ENCODE peak calls at places on chromosome X, in four cellular contexts. Q, J, A and D are unnamed samples.
A peak's percentile ranks its signal among the peaks of the same experiment; 100 is the strongest.

GRCh38 chrX:82451725-82452124 is 1056.4 kb upstream of the POU3F4 start:
- DNase-seq in J (no peak), Q (no peak), A (no peak), D (no peak)

GRCh38 chrX:20042221-20042620 is 51.4 kb upstream of the BCLAF3 start:
- DNase-seq in J (no peak), A (no peak), Q (no peak), D (no peak)

GRCh38 chrX:14064632-14065432 is 35.1 kb upstream of the GEMIN8 start:
- DNase-seq in J (peak; percentile 55), Q (peak; percentile 90), A (no peak), D (no peak)

GRCh38 chrX:48864210-48864609 is 28.8 kb upstream of the PCSK1N start:
- DNase-seq in Q (peak; percentile 57), J (no peak), A (no peak), D (no peak)

GRCh38 chrX:11504234-11504633 is 161.5 kb downstream of the ARHGAP6 start:
- DNase-seq in Q (peak; percentile 23), A (no peak), J (no peak), D (no peak)

GRCh38 chrX:21528076-21528475 is 130.1 kb downstream of the KLHL34 start:
- DNase-seq in Q (no peak), J (no peak), A (no peak), D (no peak)

GRCh38 chrX:6021316-6022091 is 207.2 kb downstream of the NLGN4X start:
- DNase-seq in A (no peak), J (no peak), Q (peak; percentile 4), D (peak; percentile 29)

GRCh38 chrX:110087485-110088356 is 84.8 kb downstream of the TMEM164 start:
- DNase-seq in A (no peak), Q (no peak), J (peak; percentile 71), D (no peak)

GRCh38 chrX:77398341-77398740 is 48.8 kb upstream of the FGF16 start:
- DNase-seq in J (no peak), Q (no peak), A (no peak), D (no peak)

GRCh38 chrX:103446665-103447302 is 70.4 kb downstream of the BEX3 start:
- DNase-seq in J (no peak), A (no peak), Q (no peak), D (no peak)

GRCh38 chrX:21778236-21778635 is 20.3 kb upstream of the SMPX start:
- DNase-seq in J (no peak), A (no peak), Q (no peak), D (no peak)

GRCh38 chrX:107448625-107449468 is 605 bp upstream of the FRMPD3 start:
- DNase-seq in A (no peak), J (peak; percentile 53), Q (no peak), D (peak; percentile 46)

GRCh38 chrX:17390325-17390992 is 15.5 kb downstream of the NHS start:
- DNase-seq in J (no peak), Q (no peak), A (no peak), D (no peak)

GRCh38 chrX:155389634-155390033 is 7.7 kb downstream of the F8A2 start:
- DNase-seq in A (no peak), J (no peak), Q (no peak), D (no peak)

GRCh38 chrX:9340619-9341304 is 124.1 kb upstream of the TBL1X start:
- DNase-seq in Q (no peak), A (peak; percentile 5), J (no peak), D (peak; percentile 12)

GRCh38 chrX:47707031-47707780 is 48.2 kb upstream of the UXT start:
- DNase-seq in J (no peak), Q (peak; percentile 58), A (no peak), D (no peak)

GRCh38 chrX:80388206-80388605 is 32.0 kb upstream of the TENT5D start:
- DNase-seq in J (no peak), A (no peak), Q (no peak), D (no peak)

GRCh38 chrX:1300449-1300848 is 31.8 kb downstream of the CSF2RA start:
- DNase-seq in A (no peak), Q (no peak), J (no peak), D (no peak)

GRCh38 chrX:72203421-72203820 is 21.9 kb downstream of the PIN4 start:
- DNase-seq in J (no peak), A (no peak), Q (no peak), D (no peak)

GRCh38 chrX:97405031-97405685 is 521.5 kb downstream of the RPA4 start:
- DNase-seq in J (no peak), A (no peak), Q (no peak), D (no peak)

GRCh38 chrX:34866636-34867035 is 76.0 kb upstream of the FAM47B start:
- DNase-seq in A (no peak), J (no peak), Q (no peak), D (no peak)

GRCh38 chrX:1658083-1658463 is 43.2 kb downstream of the ASMT start:
- DNase-seq in Q (no peak), A (no peak), J (no peak), D (no peak)

GRCh38 chrX:115949900-115950822 is 220.4 kb upstream of the AGTR2 start:
- DNase-seq in A (no peak), Q (no peak), J (no peak), D (peak; percentile 62)

GRCh38 chrX:112834016-112834855 is 6.4 kb downstream of the AMOT start:
- DNase-seq in J (no peak), Q (no peak), A (no peak), D (peak; percentile 24)

GRCh38 chrX:17933856-17934255 is 72.8 kb upstream of the RAI2 start:
- DNase-seq in Q (no peak), J (no peak), A (no peak), D (no peak)

GRCh38 chrX:110301194-110301593 is 16.7 kb downstream of the AMMECR1 start:
- DNase-seq in Q (no peak), A (no peak), J (no peak), D (no peak)

GRCh38 chrX:31271615-31272471 is 200.0 kb upstream of the FTHL17 start:
- DNase-seq in Q (no peak), A (no peak), J (no peak), D (no peak)

GRCh38 chrX:110212299-110212698 is 105.6 kb downstream of the AMMECR1 start:
- DNase-seq in A (no peak), J (peak; percentile 17), Q (no peak), D (peak; percentile 9)

GRCh38 chrX:47366051-47366722 is 4.2 kb upstream of the ZNF157 start:
- DNase-seq in J (peak; percentile 78), A (peak; percentile 37), Q (peak; percentile 52), D (peak; percentile 70)

GRCh38 chrX:111646515-111646914 is 34.5 kb upstream of the ALG13 start:
- DNase-seq in J (no peak), Q (no peak), A (no peak), D (no peak)

GRCh38 chrX:19063030-19063429 is 59.2 kb downstream of the ADGRG2 start:
- DNase-seq in Q (no peak), A (no peak), J (peak; percentile 20), D (no peak)

GRCh38 chrX:47321978-47322377 is 48.4 kb upstream of the ZNF157 start:
- DNase-seq in A (no peak), J (no peak), Q (no peak), D (no peak)

GRCh38 chrX:27599928-27600327 is 9.8 kb downstream of the DCAF8L2 start:
- DNase-seq in Q (no peak), J (peak; percentile 24), A (no peak), D (no peak)

GRCh38 chrX:20857746-20858145 is 516.5 kb upstream of the CNKSR2 start:
- DNase-seq in A (no peak), Q (no peak), J (no peak), D (no peak)

DNA sequence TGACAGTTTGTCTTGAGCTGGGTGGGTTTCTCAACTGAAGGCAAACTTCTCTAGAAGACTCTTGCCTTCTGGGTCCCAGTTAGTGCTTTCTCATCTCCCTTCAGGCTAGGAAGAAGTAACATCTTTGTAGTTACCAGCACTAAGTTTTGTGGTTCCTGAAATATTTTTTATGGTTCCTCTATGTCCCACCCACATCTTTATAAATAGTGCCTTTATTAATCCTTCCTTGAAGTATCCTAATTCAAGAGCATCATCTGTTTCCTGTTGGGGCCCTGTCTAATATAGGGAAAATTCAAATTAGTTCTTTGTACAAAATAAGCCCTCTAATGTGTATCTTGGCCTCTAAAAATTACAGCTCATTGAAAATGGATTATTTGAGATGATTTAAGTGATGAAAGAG is 147.4 kb upstream of the MAOA start:
- DNase-seq in Q (no peak), A (no peak), J (no peak), D (no peak)
- TF ChIP-seq RCOR1 in Q (no peak), A (no peak), J (no peak), D (no peak)

DNA sequence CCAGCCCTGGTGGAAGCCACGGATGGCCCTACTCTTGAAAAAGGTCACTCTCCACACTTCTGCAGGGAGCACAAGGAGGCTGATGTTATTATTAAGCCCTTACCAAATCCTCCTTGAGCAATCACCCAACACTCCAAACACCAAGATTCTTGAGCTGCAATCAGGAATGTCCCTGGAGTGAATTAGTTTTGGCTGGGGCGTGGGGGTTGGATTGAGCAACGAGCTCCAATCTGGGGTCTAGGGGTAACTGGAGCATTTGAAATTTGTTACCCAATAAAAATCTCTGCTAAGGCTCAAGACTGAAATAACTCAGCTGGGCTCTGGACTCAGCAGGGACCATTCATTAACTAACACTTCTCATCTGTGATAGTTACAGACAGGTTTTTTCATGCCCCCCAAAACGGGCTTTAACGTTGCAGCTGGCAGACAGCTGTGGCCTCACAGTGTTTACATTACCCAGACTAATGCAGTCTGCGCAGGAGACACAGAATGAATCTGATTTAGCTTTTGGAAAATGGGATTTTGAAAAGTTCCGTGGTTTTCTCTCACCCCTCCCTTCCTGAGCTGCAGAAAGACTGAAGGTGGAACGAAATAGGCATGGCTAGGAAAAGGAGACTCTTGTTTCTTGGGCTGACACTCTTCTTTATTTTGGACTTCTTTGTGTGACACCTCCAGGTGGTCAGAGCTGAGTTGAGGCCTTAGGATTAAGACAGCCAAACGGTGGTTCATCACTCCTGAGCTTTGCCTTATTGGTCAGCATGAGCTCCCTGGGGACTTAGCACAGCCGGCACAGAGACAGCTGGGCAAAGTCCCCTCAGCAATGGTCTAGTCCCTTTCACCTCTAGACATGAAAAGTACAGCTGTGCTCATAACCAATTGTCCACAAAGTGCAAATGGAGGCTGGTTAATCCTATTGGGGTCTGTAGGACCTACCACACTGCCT is 26.6 kb downstream of the PLAC1 start:
- DNase-seq in Q (no peak), A (no peak), J (no peak), D (no peak)
- TF ChIP-seq CHD2 in Q (no peak), A (no peak), J (no peak), D (no peak)

GRCh38 chrX:2710496-2710895 is 19.4 kb downstream of the CD99 start:
- DNase-seq in A (no peak), Q (no peak), J (peak; percentile 37), D (no peak)

GRCh38 chrX:2708601-2709200 is 17.6 kb downstream of the CD99 start:
- DNase-seq in J (no peak), A (no peak), Q (no peak), D (no peak)

GRCh38 chrX:2710041-2710471 is 19.0 kb downstream of the CD99 start:
- DNase-seq in Q (peak; percentile 18), A (no peak), J (peak; percentile 52), D (no peak)

GRCh38 chrX:2707334-2707760 is 16.3 kb downstream of the CD99 start:
- DNase-seq in J (peak; percentile 83), A (peak; percentile 95), Q (peak; percentile 19), D (peak; percentile 67)

DNA sequence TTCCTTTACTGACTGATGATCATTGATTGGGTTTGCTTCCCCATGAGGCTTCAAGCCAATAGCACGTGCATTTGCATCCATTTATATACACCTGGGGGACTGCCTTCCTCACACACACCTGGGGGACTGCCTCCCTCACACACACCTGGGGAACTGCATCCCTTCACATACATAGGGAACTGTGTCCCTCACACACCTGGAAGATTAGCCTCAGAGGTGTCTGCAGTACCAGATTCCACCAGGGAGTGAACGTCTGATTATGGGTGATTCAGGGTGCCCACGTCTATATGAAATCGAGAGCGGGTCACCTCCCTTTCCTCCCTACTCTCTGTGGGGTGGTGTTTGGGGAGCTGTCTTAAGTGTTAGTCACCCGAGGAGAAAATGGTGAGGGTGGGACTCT is 16.9 kb downstream of the CD99 start:
- DNase-seq in A (no peak), Q (no peak), J (no peak), D (no peak)
- TF ChIP-seq RCOR1 in A (no peak), Q (no peak), J (no peak), D (no peak)

GRCh38 chrX:23699636-23700194 is 32.4 kb downstream of the PRDX4 start:
- DNase-seq in A (no peak), J (no peak), Q (peak; percentile 74), D (no peak)
- TF ChIP-seq CHD2 in A (no peak), J (no peak), Q (no peak), D (no peak)